ENCODE peak calls at places on chromosomes 4 and X, in six cellular contexts. T is cardiac muscle cell; N is Kasumi-1; B is CD4-positive, alpha-beta T cell; P is germinal center; I is erythroblast. F is an unnamed sample.

GRCh38 chr4:131499139-131499873 is 1649.8 kb upstream of the PCDH10 start:
- DNase-seq in T (peak; percentile 86), N (no peak), B (no peak), P (no peak), I (no peak), F (peak; percentile 62)

GRCh38 chr4:128379860-128380259 is 92.2 kb upstream of the PGRMC2 start:
- DNase-seq in T (peak; percentile 61), N (peak; percentile 53), B (no peak), P (peak; percentile 16), I (peak; percentile 70), F (peak; percentile 14)

GRCh38 chr4:153241970-153242847 is 38.0 kb downstream of the TRIM2 start:
- DNase-seq in T (no peak), N (no peak), B (no peak), P (no peak), I (no peak), F (peak; percentile 27)

GRCh38 chrX:69028006-69028760 is 137.1 kb downstream of the PJA1 start:
- DNase-seq in T (no peak), N (peak; percentile 57), B (no peak), P (peak; percentile 8), I (no peak), F (no peak)

GRCh38 chr4:141643557-141643956 is 7.2 kb downstream of the IL15 start:
- DNase-seq in T (no peak), N (no peak), B (no peak), P (no peak), I (no peak), F (peak; percentile 69)

GRCh38 chr4:146648384-146648783 is 9.7 kb downstream of the POU4F2 start:
- DNase-seq in T (no peak), N (no peak), B (no peak), P (no peak), I (no peak), F (no peak)

GRCh38 chr4:75844151-75844662 is 58.0 kb downstream of the PPEF2 start:
- DNase-seq in T (peak; percentile 97), N (no peak), B (no peak), P (no peak), I (no peak), F (peak; percentile 87)

GRCh38 chr4:74896595-74896994 is 36.3 kb upstream of the PARM1 start:
- DNase-seq in T (no peak), N (no peak), B (no peak), P (no peak), I (no peak), F (no peak)

GRCh38 chr4:96347582-96347981 is 507.7 kb downstream of the PDHA2 start:
- DNase-seq in T (no peak), N (no peak), B (no peak), P (no peak), I (peak; percentile 1), F (peak; percentile 66)

GRCh38 chrX:143580266-143580665 is 55.6 kb downstream of the SLITRK4 start:
- DNase-seq in T (peak; percentile 90), N (peak; percentile 54), B (no peak), P (no peak), I (no peak), F (no peak)

GRCh38 chr4:24973471-24974251 is 57.1 kb downstream of the LGI2 start:
- DNase-seq in T (no peak), N (peak; percentile 53), B (no peak), P (no peak), I (no peak), F (no peak)

GRCh38 chr4:69800599-69800998 is 40.2 kb upstream of the SULT1B1 start:
- DNase-seq in T (peak; percentile 47), N (no peak), B (no peak), P (no peak), I (no peak), F (peak; percentile 44)

GRCh38 chr4:158622251-158622650 is 49.4 kb downstream of the C4orf46 start:
- DNase-seq in T (no peak), N (no peak), B (no peak), P (no peak), I (no peak), F (no peak)

GRCh38 chrX:13369541-13370140 is 49.8 kb upstream of the ATXN3L start:
- DNase-seq in T (no peak), N (no peak), B (no peak), P (no peak), I (no peak), F (no peak)

GRCh38 chr4:127783026-127783769 is 1.1 kb downstream of the HSPA4L start:
- DNase-seq in T (peak; percentile 74), N (peak; percentile 55), B (peak; percentile 2), P (peak; percentile 13), I (peak; percentile 83), F (peak; percentile 54)